ENCODE peak calls at places on chromosomes 7 and 10, in six cellular contexts. P, F, V, H, N and B are unnamed samples.

GRCh38 chr7:37683263-37684120 is at the start of gene GPR141:
- DNase-seq in P (peak), F (no peak), V (no peak), H (no peak), N (no peak), B (no peak)

GRCh38 chr7:15461576-15461975 is 100.2 kb downstream of the AGMO start:
- DNase-seq in P (peak), F (no peak), V (no peak), H (no peak), N (no peak), B (no peak)

GRCh38 chr7:38744746-38745145 is 113.6 kb upstream of the AMPH start:
- DNase-seq in P (no peak), F (no peak), V (no peak), H (no peak), N (no peak), B (no peak)

GRCh38 chr7:83178796-83179195 is 16.1 kb upstream of the PCLO start:
- DNase-seq in P (no peak), F (no peak), V (no peak), H (no peak), N (no peak), B (no peak)

GRCh38 chr10:103227416-103227815 is 18.3 kb upstream of the RPEL1 start:
- DNase-seq in P (no peak), F (no peak), V (no peak), H (no peak), N (no peak), B (no peak)

GRCh38 chr10:43055991-43056567 is 20.8 kb upstream of the RET start:
- DNase-seq in P (no peak), F (no peak), V (no peak), H (no peak), N (peak), B (no peak)

GRCh38 chr10:49141541-49142332 is 7.9 kb upstream of the FAM170B start:
- DNase-seq in P (no peak), F (no peak), V (no peak), H (no peak), N (no peak), B (peak)

GRCh38 chr7:18352339-18353255 is 143.0 kb upstream of the HDAC9 start:
- DNase-seq in P (peak), F (no peak), V (no peak), H (peak), N (peak), B (no peak)

GRCh38 chr7:29511851-29512250 is 51.8 kb upstream of the PRR15 start:
- DNase-seq in P (no peak), F (no peak), V (no peak), H (no peak), N (no peak), B (no peak)

GRCh38 chr7:25026156-25026555 is 46.2 kb upstream of the OSBPL3 start:
- DNase-seq in P (no peak), F (no peak), V (no peak), H (no peak), N (no peak), B (no peak)

GRCh38 chr10:11746883-11747539 is 4.8 kb downstream of the ECHDC3 start:
- DNase-seq in P (peak), F (no peak), V (no peak), H (peak), N (no peak), B (no peak)

GRCh38 chr7:79227035-79227434 is 226.4 kb downstream of the MAGI2 start:
- DNase-seq in P (no peak), F (no peak), V (no peak), H (no peak), N (no peak), B (no peak)

GRCh38 chr7:158613481-158613880 is 25.9 kb upstream of the PTPRN2 start:
- DNase-seq in P (no peak), F (no peak), V (no peak), H (no peak), N (no peak), B (no peak)

GRCh38 chr10:97714401-97715258 is 1.1 kb downstream of the MARVELD1 start:
- DNase-seq in P (peak), F (peak), V (peak), H (peak), N (peak), B (peak)
- TF ChIP-seq POLR2A in P (no peak), F (peak), V (no peak), H (no peak), N (no peak), B (no peak)

GRCh38 chr10:71690094-71690720 is 29.4 kb downstream of the C10orf105 start:
- DNase-seq in P (no peak), F (no peak), V (no peak), H (no peak), N (no peak), B (no peak)
- TF ChIP-seq POLR2A in P (no peak), F (no peak), V (no peak), H (no peak), N (no peak), B (no peak)

DNA sequence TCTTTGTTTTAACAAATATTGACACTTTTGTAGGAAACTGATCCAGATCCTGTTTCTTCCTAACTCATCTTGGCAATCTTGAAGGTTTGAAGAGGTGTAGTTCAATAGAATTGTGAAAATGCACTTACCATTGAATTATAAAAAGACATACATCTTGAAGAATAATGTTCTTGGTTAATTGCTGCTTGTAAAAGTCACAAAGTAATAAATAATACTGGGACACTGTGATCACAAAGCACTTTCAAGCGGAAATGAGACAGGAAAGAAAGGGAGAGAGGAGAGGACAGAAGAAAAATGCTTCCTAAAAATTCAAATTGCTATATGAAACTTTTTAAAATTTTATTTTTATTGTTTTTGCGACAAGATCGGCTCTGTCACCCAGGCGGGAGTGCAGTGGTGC is 15.2 kb upstream of the NFE2L3 start:
- DNase-seq in P (no peak), F (no peak), V (no peak), H (no peak), N (no peak), B (no peak)
- TF ChIP-seq POLR2A in P (no peak), F (no peak), V (no peak), H (no peak), N (no peak), B (no peak)

DNA sequence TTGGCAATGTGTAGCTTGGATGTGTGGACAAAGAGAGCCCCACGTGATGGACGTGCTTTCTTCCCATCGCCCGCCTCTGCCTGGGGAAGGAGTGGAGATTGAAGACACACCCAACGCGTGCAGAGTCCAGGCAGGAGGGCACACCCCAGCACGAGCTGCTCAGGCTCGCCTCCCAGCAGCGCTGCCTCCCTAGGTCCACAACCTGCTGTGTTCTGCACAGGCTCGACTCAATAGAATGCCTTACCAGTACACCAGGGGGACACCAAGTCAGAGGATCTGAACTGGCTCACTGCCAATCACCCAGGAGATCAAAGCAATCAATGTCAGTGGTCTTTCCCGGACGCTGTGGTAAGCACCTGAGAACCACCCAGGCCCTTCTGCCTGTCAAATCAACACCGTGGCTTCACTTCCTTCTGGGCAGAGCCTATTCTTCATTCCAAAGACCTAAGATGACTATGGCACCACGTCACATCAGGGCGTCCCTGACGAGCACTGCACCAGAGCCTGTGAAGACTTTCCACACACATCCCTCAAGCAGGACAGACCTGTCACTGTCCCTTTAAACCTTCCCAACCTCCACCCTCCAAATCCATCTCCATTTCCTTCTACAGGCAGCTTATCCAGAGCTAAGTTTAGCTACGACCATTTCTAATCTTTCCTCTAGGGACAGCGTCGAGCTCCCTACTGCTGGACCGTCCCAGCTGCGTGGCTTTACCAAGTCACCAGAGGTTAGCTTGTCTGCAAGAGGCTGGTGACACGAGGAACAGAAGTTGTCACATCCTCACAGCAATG is 72.3 kb downstream of the AMZ1 start:
- DNase-seq in P (peak), F (no peak), V (no peak), H (peak), N (peak), B (no peak)
- TF ChIP-seq POLR2A in P (no peak), F (no peak), V (no peak), H (no peak), N (no peak), B (no peak)

DNA sequence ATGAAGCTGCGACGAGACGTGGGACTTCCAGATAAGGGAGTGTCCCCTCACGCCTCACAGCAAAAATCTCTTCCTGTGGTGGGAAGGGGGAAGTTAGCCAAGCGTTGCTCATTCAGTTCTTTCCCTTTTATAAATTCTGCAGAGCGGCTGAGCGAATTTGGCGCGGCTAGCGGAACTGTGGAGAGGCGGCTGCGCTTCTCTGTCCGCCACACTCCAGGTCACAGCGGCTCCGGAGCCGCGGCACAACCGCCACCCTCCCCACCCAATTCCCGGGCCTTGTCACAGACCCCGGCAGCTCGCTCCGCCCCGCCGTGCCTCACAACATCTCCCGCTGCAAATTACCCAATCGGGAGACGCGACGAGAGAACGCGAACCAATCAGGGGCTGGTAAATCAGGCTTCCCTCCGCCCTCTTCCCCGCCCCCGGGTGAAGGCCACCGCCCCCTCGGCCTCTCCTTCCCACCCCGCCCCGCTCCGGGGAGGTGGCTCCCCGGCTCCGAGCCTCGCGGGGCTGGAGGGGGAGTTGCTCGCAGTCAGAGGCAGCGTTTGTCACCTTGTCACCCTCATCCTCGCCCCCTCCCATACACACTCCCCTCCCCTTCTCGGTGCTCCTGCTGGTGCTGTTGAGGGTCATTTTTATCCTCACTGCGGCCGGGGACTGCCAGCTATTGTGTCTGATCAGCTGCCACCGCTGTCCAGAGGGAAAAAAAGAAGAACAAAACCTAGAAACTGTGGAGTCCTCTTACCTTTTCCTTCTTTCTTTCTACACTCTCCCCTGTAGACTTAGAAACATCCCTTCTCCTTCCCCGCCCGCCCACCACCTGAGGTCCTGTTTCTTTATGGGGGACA is 918 bp upstream of the ARHGAP21 start:
- DNase-seq in P (peak), F (peak), V (peak), H (peak), N (peak), B (peak)
- TF ChIP-seq POLR2A in P (peak), F (peak), V (peak), H (peak), N (peak), B (peak)

DNA sequence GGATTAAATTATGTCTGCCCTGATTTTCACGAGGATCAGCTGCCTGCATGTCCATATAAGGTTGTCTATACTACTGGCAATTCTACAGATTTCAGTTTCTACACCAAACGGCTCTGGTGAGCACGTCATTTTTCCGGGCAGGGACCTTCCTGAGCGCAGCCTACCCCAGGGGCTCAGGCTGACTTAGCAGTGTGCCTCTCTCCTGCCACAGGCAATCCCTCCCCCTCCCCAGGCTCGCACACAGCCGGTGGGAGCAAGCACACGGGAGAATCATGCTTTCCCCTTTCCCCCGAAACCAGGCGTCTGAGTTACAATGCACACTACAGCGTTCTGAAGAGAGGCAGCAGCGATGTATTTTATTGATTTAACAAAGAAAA is 1.7 kb downstream of the KLF6 start:
- DNase-seq in P (no peak), F (peak), V (peak), H (peak), N (peak), B (no peak)
- TF ChIP-seq POLR2A in P (no peak), F (peak), V (no peak), H (no peak), N (no peak), B (no peak)